ENCODE peak calls at places on chromosome 9, in ten cellular contexts. One of them, this sample, is unnamed.

GRCh38 chr9:121924700-121925099 is 168.4 kb downstream of the TTLL11 start:
- DNase-seq in tibial nerve: no peak
- DNase-seq in esophagus muscularis mucosa: no peak
- DNase-seq in HepG2: no peak
- DNase-seq in A549: no peak
- DNase-seq in upper lobe of left lung: no peak
- DNase-seq in H1: no peak
- DNase-seq in stomach: no peak
- DNase-seq in K562: no peak
- DNase-seq in transverse colon: no peak
- DNase-seq in this sample: no peak

GRCh38 chr9:131432597-131433301 is 38.9 kb downstream of the PRRC2B start:
- DNase-seq in stomach: no peak
- DNase-seq in upper lobe of left lung: no peak
- DNase-seq in tibial nerve: no peak
- DNase-seq in A549: no peak
- DNase-seq in transverse colon: no peak
- DNase-seq in esophagus muscularis mucosa: no peak
- DNase-seq in K562: no peak
- DNase-seq in HepG2: no peak
- DNase-seq in H1: no peak
- DNase-seq in this sample: no peak

GRCh38 chr9:76585487-76586459 is 126.8 kb downstream of the GCNT1 start:
- DNase-seq in H1: no peak
- DNase-seq in tibial nerve: no peak
- DNase-seq in HepG2: no peak
- DNase-seq in K562: no peak
- DNase-seq in stomach: no peak
- DNase-seq in upper lobe of left lung: no peak
- DNase-seq in esophagus muscularis mucosa: no peak
- DNase-seq in A549: no peak
- DNase-seq in transverse colon: no peak
- DNase-seq in this sample: no peak

GRCh38 chr9:117414220-117414905 is 494 bp downstream of the ASTN2 start:
- DNase-seq in A549: no peak
- DNase-seq in tibial nerve: no peak
- DNase-seq in esophagus muscularis mucosa: no peak
- DNase-seq in K562: peak; percentile 13
- DNase-seq in H1: no peak
- DNase-seq in upper lobe of left lung: no peak
- DNase-seq in HepG2: no peak
- DNase-seq in stomach: peak; percentile 37
- DNase-seq in transverse colon: no peak
- DNase-seq in this sample: no peak

GRCh38 chr9:18791074-18791473 is 241.9 kb downstream of the SAXO1 start:
- DNase-seq in stomach: no peak
- DNase-seq in K562: peak; percentile 27
- DNase-seq in tibial nerve: no peak
- DNase-seq in HepG2: peak; percentile 39
- DNase-seq in H1: peak; percentile 21
- DNase-seq in transverse colon: no peak
- DNase-seq in upper lobe of left lung: no peak
- DNase-seq in A549: no peak
- DNase-seq in esophagus muscularis mucosa: peak; percentile 29
- DNase-seq in this sample: no peak

GRCh38 chr9:37497320-37497719 is 11.6 kb downstream of the POLR1E start:
- DNase-seq in esophagus muscularis mucosa: no peak
- DNase-seq in tibial nerve: no peak
- DNase-seq in H1: no peak
- DNase-seq in HepG2: no peak
- DNase-seq in stomach: no peak
- DNase-seq in transverse colon: no peak
- DNase-seq in A549: no peak
- DNase-seq in K562: no peak
- DNase-seq in upper lobe of left lung: no peak
- DNase-seq in this sample: no peak

GRCh38 chr9:89189215-89189614 is 10.6 kb upstream of the SHC3 start:
- DNase-seq in transverse colon: no peak
- DNase-seq in upper lobe of left lung: no peak
- DNase-seq in H1: no peak
- DNase-seq in HepG2: no peak
- DNase-seq in esophagus muscularis mucosa: no peak
- DNase-seq in stomach: no peak
- DNase-seq in tibial nerve: no peak
- DNase-seq in K562: no peak
- DNase-seq in A549: no peak
- DNase-seq in this sample: no peak

GRCh38 chr9:76725885-76726284 is 38.4 kb upstream of the PCA3 start:
- DNase-seq in stomach: no peak
- DNase-seq in HepG2: no peak
- DNase-seq in upper lobe of left lung: no peak
- DNase-seq in esophagus muscularis mucosa: no peak
- DNase-seq in transverse colon: no peak
- DNase-seq in tibial nerve: no peak
- DNase-seq in H1: no peak
- DNase-seq in A549: no peak
- DNase-seq in K562: no peak
- DNase-seq in this sample: no peak

GRCh38 chr9:34929506-34930102 is 28.5 kb upstream of the PHF24 start:
- DNase-seq in HepG2: peak; percentile 23
- DNase-seq in transverse colon: no peak
- DNase-seq in H1: peak; percentile 13
- DNase-seq in upper lobe of left lung: no peak
- DNase-seq in A549: peak; percentile 18
- DNase-seq in K562: peak; percentile 21
- DNase-seq in stomach: peak; percentile 28
- DNase-seq in esophagus muscularis mucosa: no peak
- DNase-seq in tibial nerve: no peak
- DNase-seq in this sample: no peak

GRCh38 chr9:127444283-127444920 is 6.8 kb downstream of the RPL12 start:
- DNase-seq in H1: no peak
- DNase-seq in transverse colon: no peak
- DNase-seq in esophagus muscularis mucosa: no peak
- DNase-seq in HepG2: no peak
- DNase-seq in stomach: no peak
- DNase-seq in tibial nerve: no peak
- DNase-seq in upper lobe of left lung: no peak
- DNase-seq in A549: no peak
- DNase-seq in K562: no peak
- DNase-seq in this sample: no peak

GRCh38 chr9:132486706-132487350 is 76.8 kb downstream of the CFAP77 start:
- DNase-seq in K562: no peak
- DNase-seq in tibial nerve: no peak
- DNase-seq in upper lobe of left lung: no peak
- DNase-seq in H1: no peak
- DNase-seq in HepG2: no peak
- DNase-seq in stomach: no peak
- DNase-seq in esophagus muscularis mucosa: no peak
- DNase-seq in transverse colon: no peak
- DNase-seq in A549: no peak
- DNase-seq in this sample: no peak

GRCh38 chr9:108443741-108444140 is 412.0 kb downstream of the ACTL7B start:
- DNase-seq in transverse colon: no peak
- DNase-seq in A549: no peak
- DNase-seq in stomach: no peak
- DNase-seq in H1: no peak
- DNase-seq in K562: no peak
- DNase-seq in HepG2: peak; percentile 35
- DNase-seq in esophagus muscularis mucosa: no peak
- DNase-seq in tibial nerve: no peak
- DNase-seq in upper lobe of left lung: no peak
- DNase-seq in this sample: no peak

GRCh38 chr9:136533775-136534157 is 12.1 kb downstream of the NOTCH1 start:
- DNase-seq in H1: no peak
- DNase-seq in K562: no peak
- DNase-seq in transverse colon: peak; percentile 73
- DNase-seq in tibial nerve: no peak
- DNase-seq in HepG2: no peak
- DNase-seq in A549: no peak
- DNase-seq in upper lobe of left lung: peak; percentile 88
- DNase-seq in esophagus muscularis mucosa: no peak
- DNase-seq in stomach: peak; percentile 53
- DNase-seq in this sample: no peak

GRCh38 chr9:94140418-94140780 is 56.1 kb downstream of the PTPDC1 start:
- DNase-seq in HepG2: no peak
- DNase-seq in A549: no peak
- DNase-seq in stomach: no peak
- DNase-seq in tibial nerve: no peak
- DNase-seq in H1: no peak
- DNase-seq in esophagus muscularis mucosa: no peak
- DNase-seq in upper lobe of left lung: no peak
- DNase-seq in K562: no peak
- DNase-seq in transverse colon: no peak
- DNase-seq in this sample: no peak
- H3K27ac ChIP-seq in HepG2: no peak overlapping the region
- H3K27ac ChIP-seq in A549: peak overlapping the region; percentile 77
- H3K27ac ChIP-seq in stomach: peak overlapping the region; percentile 83
- H3K27ac ChIP-seq in tibial nerve: peak overlapping the region; percentile 76
- H3K27ac ChIP-seq in H1: no peak overlapping the region
- H3K27ac ChIP-seq in esophagus muscularis mucosa: peak overlapping the region; percentile 88
- H3K27ac ChIP-seq in upper lobe of left lung: peak overlapping the region; percentile 62
- H3K27ac ChIP-seq in K562: peak overlapping the region; percentile 62
- H3K27ac ChIP-seq in transverse colon: peak overlapping the region; percentile 89
- H3K27ac ChIP-seq in this sample: peak overlapping the region; percentile 68

DNA sequence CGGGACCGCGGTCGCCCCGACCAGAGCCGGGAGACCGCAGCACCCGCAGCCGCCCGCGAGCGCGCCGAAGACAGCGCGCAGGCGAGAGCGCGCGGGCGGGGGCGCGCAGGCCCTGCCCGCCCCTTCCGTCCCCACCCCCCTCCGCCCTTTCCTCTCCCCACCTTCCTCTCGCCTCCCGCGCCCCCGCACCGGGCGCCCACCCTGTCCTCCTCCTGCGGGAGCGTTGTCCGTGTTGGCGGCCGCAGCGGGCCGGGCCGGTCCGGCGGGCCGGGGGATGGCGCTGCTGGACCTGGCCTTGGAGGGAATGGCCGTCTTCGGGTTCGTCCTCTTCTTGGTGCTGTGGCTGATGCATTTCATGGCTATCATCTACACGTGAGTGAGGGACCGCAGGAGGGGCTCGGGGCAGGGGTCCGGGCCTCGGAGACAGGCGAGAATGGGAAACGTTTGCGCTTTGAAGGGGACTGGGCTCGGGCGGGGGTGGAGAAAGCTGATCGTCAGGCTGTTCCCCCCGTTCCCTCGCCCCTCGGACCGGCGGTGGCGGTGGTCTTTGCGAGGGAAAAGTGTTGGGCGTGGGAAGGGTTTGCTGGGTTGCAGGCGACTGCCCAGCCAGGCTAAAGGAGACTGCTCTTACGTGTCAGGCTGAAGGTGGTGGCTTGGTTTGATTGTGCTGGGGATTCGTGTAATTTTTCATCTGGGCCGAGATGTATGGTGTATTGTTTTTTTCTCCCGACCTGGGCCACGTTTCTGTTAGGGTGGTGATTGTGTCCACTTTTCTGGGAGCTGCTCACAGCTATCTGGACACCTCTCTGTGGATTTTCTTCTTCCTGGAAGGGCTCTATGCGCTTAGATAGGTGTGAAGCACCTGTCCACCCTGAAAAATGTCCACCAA is 572 bp downstream of the UGCG start:
- DNase-seq in stomach: no peak
- DNase-seq in tibial nerve: peak; percentile 29
- DNase-seq in HepG2: peak; percentile 11
- DNase-seq in upper lobe of left lung: peak; percentile 66
- DNase-seq in H1: no peak
- DNase-seq in A549: peak; percentile 28
- DNase-seq in esophagus muscularis mucosa: peak; percentile 92
- DNase-seq in K562: peak; percentile 82
- DNase-seq in transverse colon: peak; percentile 62
- DNase-seq in this sample: peak; percentile 81
- TF ChIP-seq POLR2A in stomach: no peak
- TF ChIP-seq POLR2A in tibial nerve: peak; percentile 22
- TF ChIP-seq POLR2A in HepG2: no peak
- TF ChIP-seq POLR2A in upper lobe of left lung: no peak
- TF ChIP-seq POLR2A in H1: peak; percentile 15
- TF ChIP-seq POLR2A in A549: no peak
- TF ChIP-seq POLR2A in esophagus muscularis mucosa: no peak
- TF ChIP-seq POLR2A in K562: no peak
- TF ChIP-seq POLR2A in transverse colon: no peak
- TF ChIP-seq POLR2A in this sample: no peak

GRCh38 chr9:93143830-93144530 is 9.9 kb upstream of the NINJ1 start:
- DNase-seq in K562: no peak
- DNase-seq in H1: no peak
- DNase-seq in tibial nerve: no peak
- DNase-seq in esophagus muscularis mucosa: no peak
- DNase-seq in upper lobe of left lung: no peak
- DNase-seq in stomach: no peak
- DNase-seq in transverse colon: peak; percentile 42
- DNase-seq in HepG2: no peak
- DNase-seq in A549: no peak
- DNase-seq in this sample: peak; percentile 79
- TF ChIP-seq EP300 in K562: no peak
- TF ChIP-seq EP300 in H1: no peak
- TF ChIP-seq EP300 in tibial nerve: no peak
- TF ChIP-seq EP300 in esophagus muscularis mucosa: no peak
- TF ChIP-seq EP300 in upper lobe of left lung: no peak
- TF ChIP-seq EP300 in stomach: no peak
- TF ChIP-seq EP300 in transverse colon: no peak
- TF ChIP-seq EP300 in HepG2: no peak
- TF ChIP-seq EP300 in A549: no peak
- TF ChIP-seq EP300 in this sample: no peak

GRCh38 chr9:120408680-120409258 is 171.2 kb downstream of the CDK5RAP2 start:
- DNase-seq in transverse colon: no peak
- DNase-seq in upper lobe of left lung: no peak
- DNase-seq in K562: no peak
- DNase-seq in stomach: no peak
- DNase-seq in HepG2: no peak
- DNase-seq in A549: no peak
- DNase-seq in H1: no peak
- DNase-seq in tibial nerve: no peak
- DNase-seq in esophagus muscularis mucosa: no peak
- DNase-seq in this sample: no peak

GRCh38 chr9:120413121-120414048 is 166.6 kb downstream of the CDK5RAP2 start:
- DNase-seq in H1: no peak
- DNase-seq in stomach: no peak
- DNase-seq in K562: no peak
- DNase-seq in tibial nerve: no peak
- DNase-seq in transverse colon: no peak
- DNase-seq in HepG2: no peak
- DNase-seq in esophagus muscularis mucosa: no peak
- DNase-seq in upper lobe of left lung: no peak
- DNase-seq in A549: no peak
- DNase-seq in this sample: no peak

GRCh38 chr9:120410925-120411501 is 169.0 kb downstream of the CDK5RAP2 start:
- DNase-seq in esophagus muscularis mucosa: no peak
- DNase-seq in tibial nerve: no peak
- DNase-seq in stomach: no peak
- DNase-seq in HepG2: no peak
- DNase-seq in A549: no peak
- DNase-seq in H1: no peak
- DNase-seq in K562: no peak
- DNase-seq in upper lobe of left lung: no peak
- DNase-seq in transverse colon: no peak
- DNase-seq in this sample: no peak

GRCh38 chr9:120411862-120412424 is 168.0 kb downstream of the CDK5RAP2 start:
- DNase-seq in A549: no peak
- DNase-seq in HepG2: no peak
- DNase-seq in esophagus muscularis mucosa: no peak
- DNase-seq in stomach: no peak
- DNase-seq in transverse colon: no peak
- DNase-seq in upper lobe of left lung: no peak
- DNase-seq in H1: no peak
- DNase-seq in tibial nerve: no peak
- DNase-seq in K562: no peak
- DNase-seq in this sample: no peak

GRCh38 chr9:120412425-120412951 is 167.5 kb downstream of the CDK5RAP2 start:
- DNase-seq in HepG2: no peak
- DNase-seq in H1: no peak
- DNase-seq in esophagus muscularis mucosa: no peak
- DNase-seq in transverse colon: no peak
- DNase-seq in K562: no peak
- DNase-seq in tibial nerve: no peak
- DNase-seq in stomach: no peak
- DNase-seq in upper lobe of left lung: no peak
- DNase-seq in A549: no peak
- DNase-seq in this sample: no peak
- H3K27ac ChIP-seq in HepG2: no peak overlapping the region
- H3K27ac ChIP-seq in H1: peak overlapping the region; percentile 81
- H3K27ac ChIP-seq in esophagus muscularis mucosa: peak overlapping the region; percentile 41
- H3K27ac ChIP-seq in transverse colon: peak overlapping the region; percentile 64
- H3K27ac ChIP-seq in K562: no peak overlapping the region
- H3K27ac ChIP-seq in tibial nerve: no peak overlapping the region
- H3K27ac ChIP-seq in stomach: peak overlapping the region; percentile 12
- H3K27ac ChIP-seq in upper lobe of left lung: no peak overlapping the region
- H3K27ac ChIP-seq in A549: no peak overlapping the region
- H3K27ac ChIP-seq in this sample: no peak overlapping the region